ENCODE peak calls at places on chromosomes 13 and 19, in five cellular contexts. E is AML-193, S is glutamatergic neuron, L is mammary epithelial cell, H is psoas muscle. X is an unnamed sample.

GRCh38 chr19:2042485-2043268 is 8.4 kb downstream of the MKNK2 start:
- DNase-seq in H (peak), L (no peak), E (no peak), S (peak), X (no peak)

GRCh38 chr13:34942732-34943674 is 933 bp downstream of the NBEA start:
- DNase-seq in L (no peak), H (peak), S (peak), E (no peak), X (no peak)

GRCh38 chr13:67392014-67392413 is 161.9 kb upstream of the PCDH9 start:
- DNase-seq in E (no peak), H (no peak), S (no peak), L (no peak), X (no peak)

GRCh38 chr19:52987221-52987620 is 24.5 kb upstream of the ZNF816 start:
- DNase-seq in H (no peak), S (no peak), L (no peak), E (no peak), X (no peak)

GRCh38 chr13:83941669-83942335 is 59.5 kb upstream of the SLITRK1 start:
- DNase-seq in E (no peak), L (peak), H (no peak), S (no peak), X (no peak)

GRCh38 chr13:100818706-100819105 is 144.1 kb upstream of the TMTC4 start:
- DNase-seq in E (no peak), L (no peak), S (no peak), H (no peak), X (peak)

GRCh38 chr13:97225533-97225932 is 3.4 kb downstream of the MBNL2 start:
- DNase-seq in H (no peak), S (no peak), E (no peak), L (peak), X (no peak)

GRCh38 chr13:85654227-85654626 is 145.0 kb downstream of the SLITRK6 start:
- DNase-seq in H (no peak), E (no peak), L (no peak), S (no peak), X (no peak)

GRCh38 chr19:29609636-29610035 is 3.6 kb downstream of the POP4 start:
- DNase-seq in E (no peak), H (no peak), L (no peak), S (no peak), X (no peak)

GRCh38 chr19:11256189-11256588 is 6.1 kb downstream of the DOCK6 start:
- DNase-seq in H (peak), S (peak), E (no peak), L (no peak), X (no peak)

GRCh38 chr19:38826856-38827551 is 4.6 kb downstream of the ECH1 start:
- DNase-seq in S (no peak), H (no peak), L (no peak), E (no peak), X (no peak)

GRCh38 chr13:24308488-24309020 is 826 bp upstream of the C1QTNF9 start:
- DNase-seq in L (no peak), S (no peak), E (no peak), H (no peak), X (no peak)

GRCh38 chr19:10290876-10291553 is 1.3 kb downstream of the ICAM5 start:
- DNase-seq in E (no peak), L (peak), S (peak), H (peak), X (peak)

GRCh38 chr13:66586489-66586888 is 643.6 kb downstream of the PCDH9 start:
- DNase-seq in L (no peak), E (peak), H (no peak), S (no peak), X (peak)

GRCh38 chr19:16161848-16162247 is 11.5 kb downstream of the CIB3 start:
- DNase-seq in S (no peak), L (peak), H (no peak), E (no peak), X (peak)

GRCh38 chr19:57351867-57352266 is 796 bp downstream of the ZNF304 start:
- DNase-seq in E (no peak), S (no peak), H (no peak), L (peak), X (no peak)

GRCh38 chr13:77514336-77514726 is 21.2 kb upstream of the SCEL start:
- DNase-seq in E (no peak), L (no peak), S (no peak), H (no peak), X (no peak)

GRCh38 chr13:26540319-26540718 is 17.2 kb upstream of the WASF3 start:
- DNase-seq in H (peak), S (no peak), E (no peak), L (no peak), X (no peak)

GRCh38 chr19:3821156-3821555 is 35.0 kb upstream of the MATK start:
- DNase-seq in S (no peak), E (no peak), H (no peak), L (no peak), X (no peak)

GRCh38 chr19:18496167-18496979 is 25.5 kb downstream of the ELL start:
- DNase-seq in S (no peak), H (no peak), E (peak), L (peak), X (peak)

GRCh38 chr19:13010038-13010991 is 15.0 kb downstream of the NFIX start:
- DNase-seq in L (no peak), H (peak), E (no peak), S (no peak), X (no peak)

GRCh38 chr19:17560205-17560595 is 4.8 kb downstream of the COLGALT1 start:
- DNase-seq in H (peak), S (no peak), E (no peak), L (no peak), X (peak)

GRCh38 chr19:56993851-56994250 is 125.9 kb upstream of the USP29 start:
- DNase-seq in S (no peak), H (no peak), E (no peak), L (no peak), X (no peak)

GRCh38 chr19:11535792-11536595 is 2.7 kb upstream of the CNN1 start:
- DNase-seq in L (peak), H (peak), S (peak), E (peak), X (peak)

GRCh38 chr13:24063281-24063851 is 97.2 kb upstream of the SPATA13 start:
- DNase-seq in S (no peak), E (no peak), L (no peak), H (no peak), X (no peak)

GRCh38 chr13:41827507-41828213 is 133.2 kb downstream of the VWA8 start:
- DNase-seq in E (no peak), H (no peak), S (no peak), L (peak), X (peak)

GRCh38 chr19:9917322-9917721 is 19.0 kb downstream of the OLFM2 start:
- DNase-seq in H (no peak), L (peak), S (no peak), E (peak), X (peak)

GRCh38 chr13:111093634-111094033 is 21.5 kb upstream of the ARHGEF7 start:
- DNase-seq in H (no peak), L (no peak), E (no peak), S (no peak), X (no peak)

GRCh38 chr19:17389957-17390664 is 3.9 kb downstream of the CCDC194 start:
- DNase-seq in L (no peak), H (no peak), E (no peak), S (peak), X (no peak)

GRCh38 chr19:54162241-54162805 is 2.8 kb upstream of the LENG1 start:
- DNase-seq in L (peak), S (peak), H (peak), E (peak), X (peak)

GRCh38 chr13:75357576-75358295 is 124.2 kb downstream of the TBC1D4 start:
- DNase-seq in E (peak), H (no peak), S (peak), L (peak), X (peak)

GRCh38 chr19:54665530-54665929 is 2.7 kb downstream of the LILRB4 start:
- DNase-seq in E (no peak), S (no peak), H (no peak), L (no peak), X (no peak)

GRCh38 chr13:23871616-23872220 is 17.5 kb downstream of the MIPEP start:
- DNase-seq in E (peak), L (no peak), H (no peak), S (no peak), X (peak)

GRCh38 chr19:11578342-11579142 is 1.1 kb upstream of the ACP5 start:
- DNase-seq in L (no peak), E (no peak), H (no peak), S (peak), X (peak)

GRCh38 chr19:3572132-3572854 is 451 bp upstream of the HMG20B start:
- DNase-seq in H (peak), E (peak), L (peak), S (peak), X (peak)

GRCh38 chr19:19591133-19591825 is 27.2 kb downstream of the PBX4 start:
- DNase-seq in L (peak), H (no peak), S (no peak), E (peak), X (peak)

X was measured in MV-4-11.